ENCODE peak calls at places on chromosomes 12 and 14, in five cellular contexts. One of them, this sample, is unnamed.

GRCh38 chr12:106583578-106584103 is 837 bp downstream of the RFX4 start:
- DNase-seq in stimulated activated CD4-positive, alpha-beta T cell treated with anti-CD3 and anti-CD28 coated beads, TNF-alpha, amount 100 ng/mL, for 1 hour: no peak
- DNase-seq in NCI-H2029: no peak
- DNase-seq in frontal cortex: peak
- DNase-seq in NCI-H2081: no peak
- DNase-seq in this sample: no peak

GRCh38 chr12:54147186-54147585 is 41.6 kb downstream of the SMUG1 start:
- DNase-seq in frontal cortex: peak
- DNase-seq in NCI-H2081: no peak
- DNase-seq in stimulated activated CD4-positive, alpha-beta T cell treated with anti-CD3 and anti-CD28 coated beads, TNF-alpha, amount 100 ng/mL, for 1 hour: no peak
- DNase-seq in NCI-H2029: no peak
- DNase-seq in this sample: no peak

GRCh38 chr12:28759334-28759733 is 389.7 kb upstream of the FAR2 start:
- DNase-seq in frontal cortex: no peak
- DNase-seq in stimulated activated CD4-positive, alpha-beta T cell treated with anti-CD3 and anti-CD28 coated beads, TNF-alpha, amount 100 ng/mL, for 1 hour: no peak
- DNase-seq in NCI-H2081: no peak
- DNase-seq in NCI-H2029: no peak
- DNase-seq in this sample: no peak

GRCh38 chr12:24695657-24696329 is 253.1 kb downstream of the BCAT1 start:
- DNase-seq in frontal cortex: no peak
- DNase-seq in NCI-H2029: no peak
- DNase-seq in NCI-H2081: no peak
- DNase-seq in stimulated activated CD4-positive, alpha-beta T cell treated with anti-CD3 and anti-CD28 coated beads, TNF-alpha, amount 100 ng/mL, for 1 hour: no peak
- DNase-seq in this sample: no peak

GRCh38 chr14:75059642-75060041 is 4.2 kb downstream of the ACYP1 start:
- DNase-seq in NCI-H2029: no peak
- DNase-seq in stimulated activated CD4-positive, alpha-beta T cell treated with anti-CD3 and anti-CD28 coated beads, TNF-alpha, amount 100 ng/mL, for 1 hour: no peak
- DNase-seq in NCI-H2081: no peak
- DNase-seq in frontal cortex: no peak
- DNase-seq in this sample: no peak

GRCh38 chr14:54676822-54677708 is 110.1 kb downstream of the SAMD4A start:
- DNase-seq in NCI-H2029: no peak
- DNase-seq in NCI-H2081: no peak
- DNase-seq in stimulated activated CD4-positive, alpha-beta T cell treated with anti-CD3 and anti-CD28 coated beads, TNF-alpha, amount 100 ng/mL, for 1 hour: no peak
- DNase-seq in frontal cortex: peak
- DNase-seq in this sample: no peak

GRCh38 chr12:41014643-41015020 is 173.5 kb upstream of the PDZRN4 start:
- DNase-seq in frontal cortex: no peak
- DNase-seq in NCI-H2029: no peak
- DNase-seq in stimulated activated CD4-positive, alpha-beta T cell treated with anti-CD3 and anti-CD28 coated beads, TNF-alpha, amount 100 ng/mL, for 1 hour: no peak
- DNase-seq in NCI-H2081: no peak
- DNase-seq in this sample: no peak

GRCh38 chr12:83886479-83886878 is 1026.1 kb downstream of the SLC6A15 start:
- DNase-seq in NCI-H2029: no peak
- DNase-seq in stimulated activated CD4-positive, alpha-beta T cell treated with anti-CD3 and anti-CD28 coated beads, TNF-alpha, amount 100 ng/mL, for 1 hour: no peak
- DNase-seq in frontal cortex: no peak
- DNase-seq in NCI-H2081: no peak
- DNase-seq in this sample: no peak

GRCh38 chr12:19223018-19223417 is 93.5 kb downstream of the PLEKHA5 start:
- DNase-seq in NCI-H2081: peak
- DNase-seq in stimulated activated CD4-positive, alpha-beta T cell treated with anti-CD3 and anti-CD28 coated beads, TNF-alpha, amount 100 ng/mL, for 1 hour: no peak
- DNase-seq in frontal cortex: no peak
- DNase-seq in NCI-H2029: peak
- DNase-seq in this sample: no peak

GRCh38 chr14:88463318-88463717 is 77.9 kb downstream of the SPATA7 start:
- DNase-seq in stimulated activated CD4-positive, alpha-beta T cell treated with anti-CD3 and anti-CD28 coated beads, TNF-alpha, amount 100 ng/mL, for 1 hour: no peak
- DNase-seq in NCI-H2029: no peak
- DNase-seq in frontal cortex: no peak
- DNase-seq in NCI-H2081: no peak
- DNase-seq in this sample: no peak

GRCh38 chr12:99658950-99659349 is 11.4 kb downstream of the GARIN6 start:
- DNase-seq in frontal cortex: no peak
- DNase-seq in NCI-H2029: no peak
- DNase-seq in NCI-H2081: no peak
- DNase-seq in stimulated activated CD4-positive, alpha-beta T cell treated with anti-CD3 and anti-CD28 coated beads, TNF-alpha, amount 100 ng/mL, for 1 hour: no peak
- DNase-seq in this sample: no peak

GRCh38 chr12:12349711-12350665 is at the start of gene MANSC1:
- DNase-seq in NCI-H2029: peak
- DNase-seq in NCI-H2081: peak
- DNase-seq in stimulated activated CD4-positive, alpha-beta T cell treated with anti-CD3 and anti-CD28 coated beads, TNF-alpha, amount 100 ng/mL, for 1 hour: peak
- DNase-seq in frontal cortex: peak
- DNase-seq in this sample: peak

GRCh38 chr12:111998015-111998414 is 14.9 kb downstream of the TMEM116 start:
- DNase-seq in frontal cortex: no peak
- DNase-seq in NCI-H2081: no peak
- DNase-seq in stimulated activated CD4-positive, alpha-beta T cell treated with anti-CD3 and anti-CD28 coated beads, TNF-alpha, amount 100 ng/mL, for 1 hour: no peak
- DNase-seq in NCI-H2029: no peak
- DNase-seq in this sample: no peak

GRCh38 chr12:108526482-108527234 is 11.6 kb downstream of the FICD start:
- DNase-seq in frontal cortex: no peak
- DNase-seq in NCI-H2029: no peak
- DNase-seq in stimulated activated CD4-positive, alpha-beta T cell treated with anti-CD3 and anti-CD28 coated beads, TNF-alpha, amount 100 ng/mL, for 1 hour: no peak
- DNase-seq in NCI-H2081: no peak
- DNase-seq in this sample: no peak

GRCh38 chr12:6553051-6553868 is 2.6 kb downstream of the IFFO1 start:
- DNase-seq in stimulated activated CD4-positive, alpha-beta T cell treated with anti-CD3 and anti-CD28 coated beads, TNF-alpha, amount 100 ng/mL, for 1 hour: no peak
- DNase-seq in NCI-H2029: peak
- DNase-seq in frontal cortex: no peak
- DNase-seq in NCI-H2081: no peak
- DNase-seq in this sample: no peak

This sample was measured in activated T-helper 1 cell treated with anti-CD3 and anti-CD28 coated beads, Interleukin-2, amount 50 U/mL, for 16 hours.